ENCODE peak calls at places on chromosome 4, in seven cellular contexts. S, D, Y, J, K, O and A are unnamed samples.

GRCh38 chr4:111641813-111642579 is 503.3 kb upstream of the FAM241A start:
- DNase-seq in S (no peak), D (peak; percentile 74), Y (peak; percentile 78), J (no peak), K (peak; percentile 91), O (peak; percentile 95), A (peak; percentile 22)

GRCh38 chr4:145098675-145099037 is 545 bp downstream of the ABCE1 start:
- DNase-seq in S (no peak), D (peak; percentile 61), Y (peak; percentile 20), J (peak; percentile 17), K (peak; percentile 41), O (peak; percentile 75), A (peak; percentile 51)

GRCh38 chr4:113328514-113328913 is 279.1 kb downstream of the ANK2 start:
- DNase-seq in S (no peak), D (peak; percentile 28), Y (no peak), J (no peak), K (no peak), O (no peak), A (no peak)

GRCh38 chr4:183823394-183823793 is 81.7 kb upstream of the STOX2 start:
- DNase-seq in S (no peak), D (no peak), Y (no peak), J (no peak), K (no peak), O (peak; percentile 73), A (no peak)

GRCh38 chr4:148057425-148058020 is 325.6 kb downstream of the ARHGAP10 start:
- DNase-seq in S (no peak), D (no peak), Y (no peak), J (no peak), K (no peak), O (no peak), A (no peak)

GRCh38 chr4:159267023-159267939 is 164.4 kb downstream of the RAPGEF2 start:
- DNase-seq in S (no peak), D (no peak), Y (no peak), J (no peak), K (peak; percentile 41), O (no peak), A (no peak)

GRCh38 chr4:39729557-39729956 is 31.6 kb downstream of the UBE2K start:
- DNase-seq in S (no peak), D (no peak), Y (no peak), J (no peak), K (no peak), O (peak; percentile 71), A (no peak)

GRCh38 chr4:26757751-26758150 is 102.9 kb upstream of the STIM2 start:
- DNase-seq in S (no peak), D (no peak), Y (no peak), J (no peak), K (no peak), O (no peak), A (no peak)

GRCh38 chr4:141142423-141142822 is 9.2 kb upstream of the RNF150 start:
- DNase-seq in S (no peak), D (no peak), Y (no peak), J (no peak), K (no peak), O (no peak), A (no peak)

GRCh38 chr4:87103691-87104187 is 116.7 kb downstream of the KLHL8 start:
- DNase-seq in S (no peak), D (no peak), Y (no peak), J (no peak), K (no peak), O (peak; percentile 85), A (no peak)

GRCh38 chr4:2058264-2059033 is 678 bp upstream of the NAT8L start:
- DNase-seq in S (no peak), D (no peak), Y (no peak), J (no peak), K (peak; percentile 75), O (no peak), A (peak; percentile 40)

GRCh38 chr4:36392049-36392448 is 110.6 kb downstream of the DTHD1 start:
- DNase-seq in S (no peak), D (no peak), Y (no peak), J (no peak), K (no peak), O (peak; percentile 2), A (no peak)

GRCh38 chr4:73751166-73751565 is 10.8 kb downstream of the CXCL8 start:
- DNase-seq in S (no peak), D (no peak), Y (no peak), J (no peak), K (no peak), O (no peak), A (no peak)